ENCODE peak calls at places on chromosomes 4 and X, in four cellular contexts. One of them, this sample, is unnamed.

GRCh38 chr4:156838761-156839160 is 132.8 kb downstream of the PDGFC start:
- DNase-seq in astrocyte: peak; percentile 19
- DNase-seq in left ventricle myocardium inferior: no peak
- DNase-seq in upper lobe of left lung: no peak
- DNase-seq in this sample: peak; percentile 24

GRCh38 chrX:106948641-106949040 is 28.4 kb downstream of the CLDN2 start:
- DNase-seq in astrocyte: no peak
- DNase-seq in left ventricle myocardium inferior: no peak
- DNase-seq in upper lobe of left lung: no peak
- DNase-seq in this sample: no peak

GRCh38 chr4:139603576-139604387 is 47.8 kb upstream of the SETD7 start:
- DNase-seq in astrocyte: peak; percentile 45
- DNase-seq in left ventricle myocardium inferior: no peak
- DNase-seq in upper lobe of left lung: no peak
- DNase-seq in this sample: peak; percentile 73

GRCh38 chrX:106177106-106177981 is 9.2 kb downstream of the PWWP3B start:
- DNase-seq in astrocyte: peak; percentile 20
- DNase-seq in left ventricle myocardium inferior: peak; percentile 64
- DNase-seq in upper lobe of left lung: peak; percentile 10
- DNase-seq in this sample: no peak

GRCh38 chr4:75686346-75686745 is 13.1 kb upstream of the G3BP2 start:
- DNase-seq in astrocyte: no peak
- DNase-seq in left ventricle myocardium inferior: no peak
- DNase-seq in upper lobe of left lung: no peak
- DNase-seq in this sample: no peak

GRCh38 chrX:70088281-70088680 is 26.0 kb downstream of the OTUD6A start:
- DNase-seq in astrocyte: no peak
- DNase-seq in left ventricle myocardium inferior: no peak
- DNase-seq in upper lobe of left lung: no peak
- DNase-seq in this sample: peak; percentile 57

GRCh38 chr4:90234916-90235547 is 107.8 kb downstream of the CCSER1 start:
- DNase-seq in astrocyte: no peak
- DNase-seq in left ventricle myocardium inferior: peak; percentile 46
- DNase-seq in upper lobe of left lung: no peak
- DNase-seq in this sample: no peak

GRCh38 chr4:10347281-10347795 is 109.9 kb downstream of the ZNF518B start:
- DNase-seq in astrocyte: no peak
- DNase-seq in left ventricle myocardium inferior: no peak
- DNase-seq in upper lobe of left lung: no peak
- DNase-seq in this sample: no peak

GRCh38 chrX:48083212-48083611 is 11.8 kb upstream of the ZNF630 start:
- DNase-seq in astrocyte: peak; percentile 10
- DNase-seq in left ventricle myocardium inferior: peak; percentile 13
- DNase-seq in upper lobe of left lung: no peak
- DNase-seq in this sample: peak; percentile 56

GRCh38 chrX:12894074-12894691 is 12.2 kb upstream of the TLR8 start:
- DNase-seq in astrocyte: no peak
- DNase-seq in left ventricle myocardium inferior: peak; percentile 16
- DNase-seq in upper lobe of left lung: no peak
- DNase-seq in this sample: peak; percentile 37

GRCh38 chr4:141432000-141432712 is 204.2 kb upstream of the IL15 start:
- DNase-seq in astrocyte: peak; percentile 40
- DNase-seq in left ventricle myocardium inferior: no peak
- DNase-seq in upper lobe of left lung: no peak
- DNase-seq in this sample: peak; percentile 34

GRCh38 chr4:73620115-73620792 is at the start of gene RASSF6:
- DNase-seq in astrocyte: peak; percentile 5
- DNase-seq in left ventricle myocardium inferior: no peak
- DNase-seq in upper lobe of left lung: peak; percentile 94
- DNase-seq in this sample: no peak

GRCh38 chr4:120083152-120083551 is 16.5 kb upstream of the MAD2L1 start:
- DNase-seq in astrocyte: no peak
- DNase-seq in left ventricle myocardium inferior: no peak
- DNase-seq in upper lobe of left lung: no peak
- DNase-seq in this sample: no peak

GRCh38 chrX:83759872-83760271 is 101.1 kb upstream of the CYLC1 start:
- DNase-seq in astrocyte: no peak
- DNase-seq in left ventricle myocardium inferior: no peak
- DNase-seq in upper lobe of left lung: no peak
- DNase-seq in this sample: peak; percentile 3

GRCh38 chr4:52789774-52790173 is 38.5 kb upstream of the ERVMER34-1 start:
- DNase-seq in astrocyte: no peak
- DNase-seq in left ventricle myocardium inferior: no peak
- DNase-seq in upper lobe of left lung: no peak
- DNase-seq in this sample: no peak

GRCh38 chr4:147173797-147174196 is 228.1 kb upstream of the TTC29 start:
- DNase-seq in astrocyte: no peak
- DNase-seq in left ventricle myocardium inferior: no peak
- DNase-seq in upper lobe of left lung: no peak
- DNase-seq in this sample: no peak

GRCh38 chr4:120057416-120057815 is 9.2 kb downstream of the MAD2L1 start:
- DNase-seq in astrocyte: no peak
- DNase-seq in left ventricle myocardium inferior: no peak
- DNase-seq in upper lobe of left lung: no peak
- DNase-seq in this sample: no peak

GRCh38 chr4:181835348-181835747 is 407.9 kb upstream of the TENM3 start:
- DNase-seq in astrocyte: no peak
- DNase-seq in left ventricle myocardium inferior: no peak
- DNase-seq in upper lobe of left lung: no peak
- DNase-seq in this sample: no peak

GRCh38 chr4:15744016-15744415 is 34.1 kb upstream of the CD38 start:
- DNase-seq in astrocyte: peak; percentile 73
- DNase-seq in left ventricle myocardium inferior: no peak
- DNase-seq in upper lobe of left lung: no peak
- DNase-seq in this sample: peak; percentile 73

GRCh38 chrX:38940547-38940946 is 139.3 kb downstream of the MID1IP1 start:
- DNase-seq in astrocyte: no peak
- DNase-seq in left ventricle myocardium inferior: no peak
- DNase-seq in upper lobe of left lung: no peak
- DNase-seq in this sample: peak; percentile 64

GRCh38 chrX:120251471-120252011 is 929 bp downstream of the ZBTB33 start:
- DNase-seq in astrocyte: peak; percentile 12
- DNase-seq in left ventricle myocardium inferior: no peak
- DNase-seq in upper lobe of left lung: no peak
- DNase-seq in this sample: peak; percentile 32

GRCh38 chrX:73401591-73402266 is 45.1 kb upstream of the CDX4 start:
- DNase-seq in astrocyte: no peak
- DNase-seq in left ventricle myocardium inferior: no peak
- DNase-seq in upper lobe of left lung: no peak
- DNase-seq in this sample: no peak

GRCh38 chr4:93313207-93313606 is 515.3 kb upstream of the ATOH1 start:
- DNase-seq in astrocyte: no peak
- DNase-seq in left ventricle myocardium inferior: no peak
- DNase-seq in upper lobe of left lung: no peak
- DNase-seq in this sample: no peak

GRCh38 chr4:108965031-108965430 is 202.2 kb upstream of the ETNPPL start:
- DNase-seq in astrocyte: peak; percentile 14
- DNase-seq in left ventricle myocardium inferior: no peak
- DNase-seq in upper lobe of left lung: no peak
- DNase-seq in this sample: no peak

GRCh38 chrX:19677121-19677520 is 161.8 kb upstream of the MAP3K15 start:
- DNase-seq in astrocyte: no peak
- DNase-seq in left ventricle myocardium inferior: no peak
- DNase-seq in upper lobe of left lung: no peak
- DNase-seq in this sample: no peak

GRCh38 chr4:67437974-67438713 is 107.2 kb downstream of the CENPC start:
- DNase-seq in astrocyte: peak; percentile 39
- DNase-seq in left ventricle myocardium inferior: no peak
- DNase-seq in upper lobe of left lung: no peak
- DNase-seq in this sample: peak; percentile 87

DNA sequence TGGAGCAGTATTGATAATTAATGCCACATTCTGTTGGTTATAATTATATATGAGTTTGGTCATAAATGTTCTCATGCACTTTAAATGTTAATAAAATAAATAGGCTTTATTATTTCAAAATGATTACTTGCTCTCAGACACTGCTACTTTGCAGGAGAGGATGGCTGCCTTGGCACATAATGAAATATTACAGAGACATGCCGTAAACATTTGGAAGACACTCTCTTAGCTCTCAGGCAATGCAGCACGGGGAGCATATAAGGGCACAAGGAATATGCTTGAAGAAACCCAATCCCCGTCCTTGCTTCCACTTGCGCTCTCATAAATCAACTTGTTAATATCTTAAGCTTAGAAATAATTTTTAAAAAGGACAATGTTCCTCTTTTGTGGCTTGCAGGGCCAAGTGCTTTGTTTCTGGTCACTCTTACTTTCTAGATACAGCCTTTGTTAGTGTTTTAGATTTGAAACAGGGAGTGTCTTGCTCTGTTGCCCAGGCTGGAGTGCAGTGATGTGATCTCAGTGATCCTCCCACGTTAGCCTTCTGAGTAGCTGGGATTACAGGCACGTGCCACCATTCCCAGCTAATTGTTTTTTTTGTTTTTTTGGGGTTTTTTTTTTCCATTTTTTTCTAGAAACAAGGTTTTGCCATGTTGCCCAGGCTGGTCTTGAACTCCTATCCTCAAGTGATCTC is 445.0 kb downstream of the SPRY1 start:
- DNase-seq in astrocyte: no peak
- DNase-seq in left ventricle myocardium inferior: no peak
- DNase-seq in upper lobe of left lung: no peak
- DNase-seq in this sample: no peak
- TF ChIP-seq CTCF in astrocyte: no peak
- TF ChIP-seq CTCF in left ventricle myocardium inferior: no peak
- TF ChIP-seq CTCF in upper lobe of left lung: no peak
- TF ChIP-seq CTCF in this sample: no peak

DNA sequence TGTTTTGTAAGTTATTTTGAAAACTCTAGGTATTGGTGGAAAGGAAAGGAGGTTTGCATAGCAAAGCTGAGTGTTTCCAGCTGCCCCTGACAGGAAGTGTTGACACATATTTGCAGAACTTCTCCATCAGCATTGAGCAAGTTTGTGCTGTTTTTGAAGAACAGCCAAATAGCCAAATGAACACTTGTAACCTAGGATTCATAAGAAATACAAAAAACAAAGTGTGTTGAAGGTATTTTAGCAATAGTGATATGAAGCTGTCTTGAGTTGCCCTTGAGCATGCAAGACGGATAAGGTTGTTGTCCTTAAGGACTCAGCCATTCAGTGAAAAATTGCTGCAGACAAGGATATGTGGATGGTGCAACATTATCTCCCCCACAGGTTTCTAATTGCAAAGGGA is 68.3 kb upstream of the PGM2 start:
- DNase-seq in astrocyte: peak; percentile 48
- DNase-seq in left ventricle myocardium inferior: no peak
- DNase-seq in upper lobe of left lung: no peak
- DNase-seq in this sample: peak; percentile 85
- H3K4me3 ChIP-seq in astrocyte: no peak overlapping the region
- H3K4me3 ChIP-seq in left ventricle myocardium inferior: no peak overlapping the region
- H3K4me3 ChIP-seq in upper lobe of left lung: no peak overlapping the region
- H3K4me3 ChIP-seq in this sample: no peak overlapping the region

GRCh38 chr4:76723916-76724315 is 174.0 kb downstream of the SOWAHB start:
- DNase-seq in astrocyte: peak; percentile 98
- DNase-seq in left ventricle myocardium inferior: no peak
- DNase-seq in upper lobe of left lung: no peak
- DNase-seq in this sample: peak; percentile 64

GRCh38 chr4:76726141-76726540 is 171.8 kb downstream of the SOWAHB start:
- DNase-seq in astrocyte: no peak
- DNase-seq in left ventricle myocardium inferior: no peak
- DNase-seq in upper lobe of left lung: no peak
- DNase-seq in this sample: no peak

GRCh38 chr4:76726631-76727030 is 171.3 kb downstream of the SOWAHB start:
- DNase-seq in astrocyte: no peak
- DNase-seq in left ventricle myocardium inferior: no peak
- DNase-seq in upper lobe of left lung: no peak
- DNase-seq in this sample: no peak

GRCh38 chr4:76725039-76725438 is 172.9 kb downstream of the SOWAHB start:
- DNase-seq in astrocyte: no peak
- DNase-seq in left ventricle myocardium inferior: no peak
- DNase-seq in upper lobe of left lung: no peak
- DNase-seq in this sample: no peak

GRCh38 chr4:76723373-76723772 is 174.6 kb downstream of the SOWAHB start:
- DNase-seq in astrocyte: no peak
- DNase-seq in left ventricle myocardium inferior: no peak
- DNase-seq in upper lobe of left lung: no peak
- DNase-seq in this sample: peak; percentile 52
- TF ChIP-seq CTCF in astrocyte: no peak
- TF ChIP-seq CTCF in left ventricle myocardium inferior: no peak
- TF ChIP-seq CTCF in upper lobe of left lung: no peak
- TF ChIP-seq CTCF in this sample: peak; percentile 34

GRCh38 chrX:129678881-129679195 is 24.1 kb upstream of the APLN start:
- DNase-seq in astrocyte: no peak
- DNase-seq in left ventricle myocardium inferior: no peak
- DNase-seq in upper lobe of left lung: no peak
- DNase-seq in this sample: no peak

GRCh38 chrX:129679856-129680255 is 25.1 kb upstream of the APLN start:
- DNase-seq in astrocyte: no peak
- DNase-seq in left ventricle myocardium inferior: no peak
- DNase-seq in upper lobe of left lung: no peak
- DNase-seq in this sample: no peak

GRCh38 chrX:129682979-129683378 is 28.2 kb upstream of the APLN start:
- DNase-seq in astrocyte: no peak
- DNase-seq in left ventricle myocardium inferior: no peak
- DNase-seq in upper lobe of left lung: no peak
- DNase-seq in this sample: no peak

DNA sequence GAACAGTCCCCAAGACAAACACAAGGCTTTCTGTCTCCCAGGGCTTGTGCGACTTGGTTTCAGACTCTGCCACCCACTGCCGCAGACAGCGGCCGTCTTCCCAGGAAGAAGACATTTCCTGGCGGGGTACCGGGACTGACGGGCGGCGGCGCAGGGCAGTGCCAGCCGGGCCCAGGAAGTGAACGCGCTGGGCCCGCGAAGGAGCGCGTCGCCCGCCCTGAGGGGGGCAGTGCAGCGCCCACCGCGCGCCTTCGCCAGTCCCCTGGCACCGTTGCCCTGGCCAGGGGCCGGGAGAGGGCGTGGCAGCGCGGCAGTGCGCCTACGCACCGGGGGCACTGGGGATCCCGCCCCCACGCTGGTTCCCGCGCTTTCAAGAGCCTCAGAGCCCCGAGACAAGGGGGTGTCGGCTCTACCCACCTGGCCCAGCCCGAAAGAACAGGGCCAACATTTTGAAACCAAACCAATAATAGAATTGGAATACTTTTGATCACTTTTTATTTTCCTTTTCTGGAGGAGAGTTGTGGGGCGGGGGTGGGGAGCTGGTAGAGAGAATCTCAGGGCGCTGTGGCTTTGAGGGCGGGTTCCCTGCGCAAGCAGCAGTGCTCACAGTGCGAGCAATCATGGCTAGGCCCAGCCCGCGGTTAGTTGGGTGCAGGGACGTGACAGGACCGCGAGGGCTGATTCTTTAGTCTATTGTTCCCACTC is 23.6 kb upstream of the APLN start:
- DNase-seq in astrocyte: no peak
- DNase-seq in left ventricle myocardium inferior: peak; percentile 33
- DNase-seq in upper lobe of left lung: peak; percentile 91
- DNase-seq in this sample: no peak
- H3K4me3 ChIP-seq in astrocyte: peak overlapping the region; percentile 33
- H3K4me3 ChIP-seq in left ventricle myocardium inferior: peak overlapping the region; percentile 60
- H3K4me3 ChIP-seq in upper lobe of left lung: peak overlapping the region; percentile 53
- H3K4me3 ChIP-seq in this sample: peak overlapping the region; percentile 18

GRCh38 chrX:37905436-37906147 is 58.2 kb upstream of the DYNLT3 start:
- DNase-seq in astrocyte: peak; percentile 61
- DNase-seq in left ventricle myocardium inferior: no peak
- DNase-seq in upper lobe of left lung: peak; percentile 70
- DNase-seq in this sample: peak; percentile 6
- TF ChIP-seq CTCF in astrocyte: no peak
- TF ChIP-seq CTCF in left ventricle myocardium inferior: peak; percentile 26
- TF ChIP-seq CTCF in upper lobe of left lung: peak; percentile 5
- TF ChIP-seq CTCF in this sample: peak; percentile 21

GRCh38 chr4:4969298-4969697 is 50.0 kb downstream of the CYTL1 start:
- DNase-seq in astrocyte: no peak
- DNase-seq in left ventricle myocardium inferior: peak; percentile 34
- DNase-seq in upper lobe of left lung: no peak
- DNase-seq in this sample: peak; percentile 86
- H3K4me3 ChIP-seq in astrocyte: no peak overlapping the region
- H3K4me3 ChIP-seq in left ventricle myocardium inferior: no peak overlapping the region
- H3K4me3 ChIP-seq in upper lobe of left lung: no peak overlapping the region
- H3K4me3 ChIP-seq in this sample: no peak overlapping the region